ENCODE peak calls at places on chromosomes 7 and 10, in four cellular contexts. U is adrenal gland, W is left ventricle myocardium inferior, D is foreskin fibroblast. J is an unnamed sample.

GRCh38 chr7:135386181-135386580 is 123.7 kb downstream of the CNOT4 start:
- DNase-seq in U (no peak), W (no peak), D (no peak), J (no peak)

GRCh38 chr10:61169294-61169693 is 225.3 kb upstream of the RHOBTB1 start:
- DNase-seq in U (no peak), W (no peak), D (no peak), J (no peak)

GRCh38 chr7:50720295-50720694 is 62.4 kb downstream of the GRB10 start:
- DNase-seq in U (no peak), W (no peak), D (no peak), J (no peak)

GRCh38 chr10:85976267-85976793 is 390.3 kb downstream of the GRID1 start:
- DNase-seq in U (no peak), W (no peak), D (no peak), J (no peak)

GRCh38 chr10:11097686-11098085 is 80.0 kb downstream of the CELF2 start:
- DNase-seq in U (no peak), W (no peak), D (no peak), J (no peak)

GRCh38 chr7:100571829-100572116 is 1.9 kb downstream of the SAP25 start:
- DNase-seq in U (no peak), W (no peak), D (no peak), J (no peak)

GRCh38 chr7:84123903-84124573 is 70.6 kb downstream of the SEMA3A start:
- DNase-seq in U (no peak), W (no peak), D (peak; percentile 52), J (no peak)

GRCh38 chr10:53664620-53665019 is 892.0 kb upstream of the MBL2 start:
- DNase-seq in U (peak; percentile 18), W (no peak), D (no peak), J (no peak)

GRCh38 chr10:97046426-97047072 is 139.2 kb downstream of the SLIT1 start:
- DNase-seq in U (no peak), W (no peak), D (no peak), J (no peak)

GRCh38 chr10:95818663-95819062 is 62.7 kb downstream of the ENTPD1 start:
- DNase-seq in U (no peak), W (no peak), D (peak; percentile 82), J (peak; percentile 34)

GRCh38 chr10:95819620-95820329 is 63.8 kb downstream of the ENTPD1 start:
- DNase-seq in U (no peak), W (no peak), D (peak; percentile 50), J (no peak)

GRCh38 chr10:95820363-95820762 is 64.4 kb downstream of the ENTPD1 start:
- DNase-seq in U (no peak), W (no peak), D (no peak), J (no peak)

GRCh38 chr10:95815701-95816100 is 59.7 kb downstream of the ENTPD1 start:
- DNase-seq in U (no peak), W (no peak), D (no peak), J (no peak)

GRCh38 chr10:95818010-95818409 is 62.0 kb downstream of the ENTPD1 start:
- DNase-seq in U (no peak), W (no peak), D (no peak), J (no peak)
- H3K4me3 ChIP-seq in U (no peak overlapping the region), W (no peak overlapping the region), D (no peak overlapping the region), J (no peak overlapping the region)

DNA sequence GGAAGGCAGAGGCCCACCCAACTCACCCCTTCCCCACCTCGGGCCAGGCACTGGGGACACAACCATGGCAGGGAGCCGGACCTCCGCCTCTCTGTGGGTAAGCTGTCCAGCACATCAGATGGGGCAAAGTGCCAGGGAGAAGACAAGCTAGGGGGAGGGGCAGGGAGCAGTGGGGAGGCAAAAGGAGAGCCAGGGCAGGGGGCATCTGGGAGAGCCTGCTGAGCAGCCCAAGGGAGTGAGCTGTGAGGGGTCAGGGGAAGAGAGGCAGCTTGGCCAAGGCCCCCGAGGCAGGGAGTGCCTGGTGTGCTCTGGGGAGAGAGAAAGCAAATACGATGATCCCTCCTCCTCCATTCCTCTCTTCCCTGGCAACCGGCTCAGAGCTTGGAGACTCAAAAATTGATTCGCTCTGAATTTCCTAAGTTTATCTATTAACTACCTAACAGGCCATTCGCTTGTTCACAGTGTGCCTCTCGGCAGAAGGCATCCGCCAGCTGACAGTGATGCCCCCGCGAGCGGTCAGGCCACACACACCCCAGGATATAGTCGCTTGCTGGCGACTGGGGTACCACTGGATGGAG is 4.5 kb downstream of the CAMK2B start:
- DNase-seq in U (no peak), W (no peak), D (no peak), J (no peak)
- H3K4me3 ChIP-seq in U (no peak overlapping the region), W (no peak overlapping the region), D (no peak overlapping the region), J (no peak overlapping the region)

GRCh38 chr10:119314486-119314885 is 107.1 kb downstream of the GRK5 start:
- DNase-seq in U (no peak), W (no peak), D (no peak), J (no peak)

GRCh38 chr10:119313024-119313423 is 105.7 kb downstream of the GRK5 start:
- DNase-seq in U (no peak), W (no peak), D (no peak), J (no peak)

GRCh38 chr10:119313645-119314044 is 106.3 kb downstream of the GRK5 start:
- DNase-seq in U (no peak), W (no peak), D (no peak), J (no peak)

GRCh38 chr10:119315128-119316001 is 108.0 kb downstream of the GRK5 start:
- DNase-seq in U (peak; percentile 88), W (no peak), D (peak; percentile 93), J (peak; percentile 67)

DNA sequence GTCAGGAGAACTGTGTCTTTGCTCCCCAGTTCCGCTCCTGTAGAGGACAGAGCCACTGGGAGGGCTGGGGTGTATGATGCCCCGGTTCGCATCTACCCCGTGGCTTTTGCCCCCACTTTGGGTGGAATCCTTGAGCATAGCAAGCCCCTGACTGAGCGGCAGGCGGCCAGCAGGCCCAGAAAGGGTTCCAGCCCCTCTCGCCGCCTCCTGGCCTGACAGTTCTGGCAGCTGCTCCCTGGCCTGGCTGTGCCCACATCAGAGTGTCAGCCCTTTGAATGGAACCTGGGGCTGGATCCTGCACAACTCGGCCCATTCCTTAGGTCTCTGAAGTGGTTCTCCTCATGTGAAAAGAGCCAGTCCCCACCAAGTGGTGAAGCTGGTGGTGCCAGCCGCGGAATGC is 106.7 kb downstream of the GRK5 start:
- DNase-seq in U (no peak), W (no peak), D (no peak), J (no peak)
- H3K4me3 ChIP-seq in U (no peak overlapping the region), W (no peak overlapping the region), D (no peak overlapping the region), J (no peak overlapping the region)

DNA sequence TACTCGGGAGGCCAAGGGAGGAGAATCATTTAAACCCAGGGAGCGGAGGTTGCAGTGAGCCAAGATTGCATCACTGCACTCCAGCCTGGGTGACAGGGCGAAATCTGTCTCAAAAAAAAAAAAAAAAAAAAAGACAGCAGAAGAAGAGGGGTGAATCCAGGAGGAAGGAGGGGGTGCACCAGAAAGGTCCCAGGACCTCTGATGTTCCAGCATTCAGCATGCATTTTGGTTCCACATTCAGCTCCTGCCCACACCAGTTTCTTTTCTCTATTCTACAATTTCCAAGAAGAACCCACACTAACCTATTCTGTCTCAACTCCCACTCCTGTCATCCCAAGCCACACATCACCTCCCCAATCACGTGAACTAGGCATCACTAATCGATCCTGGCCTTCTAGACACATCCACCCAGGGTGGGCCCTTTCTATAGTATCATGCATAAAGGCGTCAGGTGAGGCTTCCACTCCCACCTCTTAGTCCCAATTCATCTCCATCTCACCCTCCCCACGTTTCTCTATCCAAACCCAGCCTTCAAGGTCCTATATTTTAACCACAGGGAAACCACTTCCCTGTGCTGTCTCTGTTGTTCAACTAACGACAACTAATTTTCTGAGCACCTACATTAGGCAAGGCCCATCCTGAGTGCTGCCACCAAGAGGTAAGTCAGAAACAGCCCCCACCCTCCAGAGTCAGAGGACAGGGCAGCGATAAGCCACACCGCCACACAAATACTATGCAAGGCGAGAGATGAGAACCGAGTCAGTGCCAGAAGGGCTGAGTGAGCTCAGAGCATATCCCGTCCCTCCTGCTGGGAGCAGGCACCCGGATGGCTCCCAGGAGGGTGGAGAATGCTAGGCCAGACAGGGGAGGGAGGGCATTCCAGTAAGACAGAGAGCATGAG is 2.2 kb downstream of the ANXA11 start:
- DNase-seq in U (peak; percentile 60), W (peak; percentile 81), D (peak; percentile 94), J (peak; percentile 76)
- H3K4me3 ChIP-seq in U (peak overlapping the region; percentile 100), W (peak overlapping the region; percentile 90), D (peak overlapping the region; percentile 68), J (peak overlapping the region; percentile 87)